ENCODE peak calls at places on chromosome 20, in nine cellular contexts. D is cardiac muscle cell, F is sigmoid colon, U is fibroblast of mammary gland, W is OCI-LY7, Z is cardiac fibroblast, H is HCT116, G is mammary epithelial cell, J is astrocyte of the spinal cord. T is an unnamed sample.

GRCh38 chr20:11876555-11876954 is 41.1 kb upstream of the BTBD3 start:
- DNase-seq in D (no peak), H (no peak), J (no peak), F (no peak), U (no peak), W (no peak), Z (no peak), G (no peak), T (no peak)

GRCh38 chr20:50191065-50191565 is 485 bp downstream of the CEBPB start:
- DNase-seq in J (no peak), W (peak; percentile 76), U (peak; percentile 29), H (no peak), Z (no peak), D (no peak), G (peak; percentile 56), F (no peak), T (no peak)

GRCh38 chr20:50834599-50835005 is 39.7 kb downstream of the BCAS4 start:
- DNase-seq in H (no peak), W (no peak), G (no peak), Z (peak; percentile 31), U (peak; percentile 98), J (peak; percentile 85), D (no peak), F (no peak), T (peak; percentile 92)

GRCh38 chr20:51016521-51016920 is 6.4 kb downstream of the KCNG1 start:
- DNase-seq in J (no peak), F (no peak), D (no peak), W (no peak), U (no peak), Z (no peak), H (no peak), G (no peak), T (no peak)

GRCh38 chr20:59145926-59146800 is 17.5 kb upstream of the ZNF831 start:
- DNase-seq in U (no peak), F (no peak), J (no peak), G (no peak), H (no peak), Z (no peak), W (no peak), D (peak; percentile 4), T (no peak)

GRCh38 chr20:46151936-46152335 is 33.8 kb downstream of the CD40 start:
- DNase-seq in U (no peak), D (no peak), G (no peak), J (no peak), Z (no peak), W (peak; percentile 32), H (no peak), F (no peak), T (no peak)

GRCh38 chr20:46209930-46210671 is 92.0 kb downstream of the CD40 start:
- DNase-seq in D (no peak), J (no peak), Z (peak; percentile 6), G (no peak), H (no peak), F (no peak), U (no peak), W (no peak), T (no peak)

GRCh38 chr20:32244959-32245358 is 32.5 kb upstream of the KIF3B start:
- DNase-seq in J (no peak), Z (no peak), F (no peak), G (no peak), W (no peak), U (no peak), H (no peak), D (no peak), T (no peak)

GRCh38 chr20:33668087-33668790 is 1.5 kb downstream of the ACTL10 start:
- DNase-seq in W (peak; percentile 88), U (no peak), J (peak; percentile 71), F (peak; percentile 93), H (no peak), D (peak; percentile 78), G (no peak), Z (no peak), T (no peak)

GRCh38 chr20:43915209-43916072 is 789 bp downstream of the TOX2 start:
- DNase-seq in D (no peak), U (peak; percentile 14), J (peak; percentile 18), F (no peak), W (no peak), Z (peak; percentile 29), G (no peak), H (no peak), T (peak; percentile 24)

GRCh38 chr20:3701061-3701998 is 11.1 kb downstream of the SIGLEC1 start:
- DNase-seq in W (no peak), G (no peak), H (no peak), D (no peak), Z (no peak), U (no peak), F (no peak), J (no peak), T (no peak)

GRCh38 chr20:21508230-21509078 is 5.4 kb downstream of the NKX2-2 start:
- DNase-seq in Z (no peak), H (no peak), J (no peak), F (no peak), W (no peak), D (no peak), G (no peak), U (no peak), T (no peak)

GRCh38 chr20:52864895-52865590 is 107.1 kb upstream of the TSHZ2 start:
- DNase-seq in G (no peak), D (no peak), U (peak; percentile 59), J (no peak), F (no peak), H (no peak), W (no peak), Z (no peak), T (no peak)

DNA sequence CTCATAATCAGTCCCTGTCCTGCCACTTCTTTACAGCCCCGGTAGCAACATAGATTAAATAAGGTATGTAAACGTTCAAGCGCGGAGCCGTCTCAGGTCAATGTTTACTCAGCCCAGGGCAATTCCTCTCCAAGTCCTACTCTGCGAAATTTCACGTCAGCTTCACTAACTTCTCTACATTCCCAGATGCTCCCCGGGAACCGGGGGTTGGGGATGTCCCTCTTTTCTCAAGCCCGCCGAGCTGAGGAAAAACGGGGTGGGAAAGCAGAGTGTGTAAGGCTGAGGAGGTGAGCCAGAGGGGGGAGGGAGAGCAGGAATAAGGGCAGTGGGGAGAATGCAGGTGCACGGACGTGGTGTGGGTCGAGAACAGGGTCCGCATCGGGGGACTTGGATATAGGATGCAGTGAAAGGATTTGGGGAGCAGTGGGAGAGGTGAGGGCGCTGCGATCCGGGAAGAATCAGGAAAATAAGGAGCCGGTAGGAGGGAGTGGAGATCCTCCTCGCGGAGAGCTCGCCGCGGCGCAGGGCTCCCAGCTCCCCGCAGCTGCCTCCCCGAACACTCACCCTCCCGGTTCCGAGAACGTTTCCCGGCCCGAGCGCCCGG is 469 bp upstream of the TP53INP2 start:
- DNase-seq in Z (peak; percentile 44), F (peak; percentile 77), W (peak; percentile 38), J (peak; percentile 27), G (peak; percentile 40), U (peak; percentile 19), H (no peak), D (peak; percentile 28), T (peak; percentile 7)
- TF ChIP-seq CTCF in Z (no peak), F (no peak), W (no peak), J (no peak), G (peak; percentile 21), U (no peak), H (no peak), D (no peak), T (no peak)

DNA sequence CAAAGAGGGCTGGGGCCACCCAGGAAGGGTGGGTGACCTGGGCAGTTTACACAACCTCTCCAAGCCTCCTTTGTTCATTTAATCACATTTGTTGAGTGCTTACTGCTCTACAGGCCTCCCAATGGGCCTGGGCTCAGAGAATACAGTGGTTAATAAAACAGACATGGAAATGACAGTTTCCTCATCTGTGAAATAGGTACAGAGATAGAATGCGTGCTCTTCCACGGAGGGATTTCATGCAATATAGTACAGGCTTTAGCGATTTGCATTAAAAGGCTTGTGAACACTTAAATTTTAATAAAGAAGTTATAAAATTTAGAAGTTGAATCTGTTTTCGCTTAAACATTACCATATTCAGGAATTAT is 802 bp upstream of the FERMT1 start:
- DNase-seq in Z (no peak), F (no peak), U (no peak), G (no peak), D (no peak), J (no peak), W (no peak), H (no peak), T (no peak)
- H3K4me3 ChIP-seq in Z (no peak overlapping the region), F (no peak overlapping the region), U (no peak overlapping the region), G (peak overlapping the region; percentile 74), D (no peak overlapping the region), J (no peak overlapping the region), W (no peak overlapping the region), H (peak overlapping the region; percentile 81), T (no peak overlapping the region)

DNA sequence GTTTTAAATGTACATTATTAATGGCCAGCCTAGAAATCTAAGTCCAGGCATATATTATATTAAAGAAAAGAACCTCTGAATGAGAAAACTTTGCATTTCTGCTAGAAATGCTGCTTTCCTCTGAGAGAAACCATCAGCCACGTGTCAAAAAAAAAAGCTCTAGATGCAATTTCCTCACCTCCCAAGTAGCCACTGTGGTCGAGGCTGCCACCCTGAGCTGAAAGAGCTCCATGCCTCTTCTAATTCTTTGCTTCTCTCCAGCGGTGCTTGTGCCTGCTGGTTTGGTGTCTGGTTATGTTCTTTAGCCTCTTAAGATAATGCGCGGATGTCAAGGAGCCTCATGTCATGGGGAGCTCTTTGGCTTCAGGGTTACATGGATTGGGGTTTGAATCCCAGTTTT is 316.0 kb downstream of the TFAP2C start:
- DNase-seq in U (no peak), F (peak; percentile 69), D (no peak), G (no peak), W (peak; percentile 11), H (no peak), J (peak; percentile 12), Z (no peak), T (peak; percentile 56)
- TF ChIP-seq CTCF in U (peak; percentile 13), F (no peak), D (no peak), G (peak; percentile 38), W (peak; percentile 25), H (no peak), J (peak; percentile 20), Z (no peak), T (peak; percentile 61)

GRCh38 chr20:23150304-23151007 is 64.3 kb upstream of the CD93 start:
- DNase-seq in U (no peak), F (peak; percentile 52), Z (no peak), W (no peak), H (no peak), G (no peak), J (no peak), D (no peak), T (no peak)
- H3K4me3 ChIP-seq in U (no peak overlapping the region), F (no peak overlapping the region), Z (no peak overlapping the region), W (no peak overlapping the region), H (no peak overlapping the region), G (no peak overlapping the region), J (no peak overlapping the region), D (no peak overlapping the region), T (no peak overlapping the region)

GRCh38 chr20:25696384-25697131 is at the start of gene ZNF337:
- DNase-seq in J (peak; percentile 96), G (peak; percentile 95), D (peak; percentile 98), Z (peak; percentile 96), U (peak; percentile 92), H (peak; percentile 93), F (peak; percentile 97), W (peak; percentile 94), T (peak; percentile 92)
- TF ChIP-seq CTCF in J (peak; percentile 19), G (peak; percentile 38), D (peak; percentile 21), Z (no peak), U (no peak), H (no peak), F (no peak), W (peak; percentile 26), T (peak; percentile 10)

T was measured in AG10803.